ENCODE peak calls at places on chromosome 1, in nine cellular contexts. One of them, this sample, is unnamed.
A peak's percentile ranks its signal among the peaks of the same experiment; 100 is the strongest.

GRCh38 chr1:244302889-244303609 is 148.7 kb downstream of the ADSS2 start:
- DNase-seq in AG10803: peak; percentile 28
- DNase-seq in iris pigment epithelial cell: no peak
- DNase-seq in GF-D8: no peak
- DNase-seq in activated T-cell treated with anti-CD3 and anti-CD28 coated beads, Interleukin-2, amount 50 U/mL, for 72 hours: no peak
- DNase-seq in stimulated activated naive CD8-positive, alpha-beta T cell treated with anti-CD3 and anti-CD28 coated beads, Interleukin-15, amount 100 ng/mL, for 72 hours: no peak
- DNase-seq in coronary artery: no peak
- DNase-seq in activated CD4-positive, alpha-beta T cell treated with anti-CD3 and anti-CD28 coated beads, Interleukin-2, amount 50 U/mL, for 48 hours: no peak
- DNase-seq in kidney: peak; percentile 87
- DNase-seq in this sample: no peak

GRCh38 chr1:53754484-53755312 is 15.7 kb upstream of the GLIS1 start:
- DNase-seq in GF-D8: no peak
- DNase-seq in AG10803: peak; percentile 71
- DNase-seq in activated T-cell treated with anti-CD3 and anti-CD28 coated beads, Interleukin-2, amount 50 U/mL, for 72 hours: peak; percentile 18
- DNase-seq in coronary artery: no peak
- DNase-seq in kidney: no peak
- DNase-seq in iris pigment epithelial cell: peak; percentile 71
- DNase-seq in activated CD4-positive, alpha-beta T cell treated with anti-CD3 and anti-CD28 coated beads, Interleukin-2, amount 50 U/mL, for 48 hours: peak; percentile 19
- DNase-seq in stimulated activated naive CD8-positive, alpha-beta T cell treated with anti-CD3 and anti-CD28 coated beads, Interleukin-15, amount 100 ng/mL, for 72 hours: no peak
- DNase-seq in this sample: peak; percentile 17

GRCh38 chr1:34070201-34070836 is 94.7 kb downstream of the CSMD2 start:
- DNase-seq in coronary artery: no peak
- DNase-seq in AG10803: no peak
- DNase-seq in stimulated activated naive CD8-positive, alpha-beta T cell treated with anti-CD3 and anti-CD28 coated beads, Interleukin-15, amount 100 ng/mL, for 72 hours: no peak
- DNase-seq in activated CD4-positive, alpha-beta T cell treated with anti-CD3 and anti-CD28 coated beads, Interleukin-2, amount 50 U/mL, for 48 hours: no peak
- DNase-seq in kidney: no peak
- DNase-seq in GF-D8: no peak
- DNase-seq in activated T-cell treated with anti-CD3 and anti-CD28 coated beads, Interleukin-2, amount 50 U/mL, for 72 hours: no peak
- DNase-seq in iris pigment epithelial cell: no peak
- DNase-seq in this sample: no peak

GRCh38 chr1:87513971-87514660 is 185.4 kb downstream of the LMO4 start:
- DNase-seq in GF-D8: no peak
- DNase-seq in iris pigment epithelial cell: peak; percentile 43
- DNase-seq in AG10803: no peak
- DNase-seq in activated T-cell treated with anti-CD3 and anti-CD28 coated beads, Interleukin-2, amount 50 U/mL, for 72 hours: no peak
- DNase-seq in activated CD4-positive, alpha-beta T cell treated with anti-CD3 and anti-CD28 coated beads, Interleukin-2, amount 50 U/mL, for 48 hours: no peak
- DNase-seq in kidney: no peak
- DNase-seq in stimulated activated naive CD8-positive, alpha-beta T cell treated with anti-CD3 and anti-CD28 coated beads, Interleukin-15, amount 100 ng/mL, for 72 hours: no peak
- DNase-seq in coronary artery: no peak
- DNase-seq in this sample: no peak

GRCh38 chr1:172154571-172154970 is 265.9 kb upstream of the C1orf105 start:
- DNase-seq in GF-D8: no peak
- DNase-seq in AG10803: peak; percentile 81
- DNase-seq in stimulated activated naive CD8-positive, alpha-beta T cell treated with anti-CD3 and anti-CD28 coated beads, Interleukin-15, amount 100 ng/mL, for 72 hours: no peak
- DNase-seq in kidney: no peak
- DNase-seq in iris pigment epithelial cell: peak; percentile 90
- DNase-seq in activated CD4-positive, alpha-beta T cell treated with anti-CD3 and anti-CD28 coated beads, Interleukin-2, amount 50 U/mL, for 48 hours: no peak
- DNase-seq in activated T-cell treated with anti-CD3 and anti-CD28 coated beads, Interleukin-2, amount 50 U/mL, for 72 hours: no peak
- DNase-seq in coronary artery: no peak
- DNase-seq in this sample: no peak

GRCh38 chr1:186985889-186986491 is 157.2 kb downstream of the PLA2G4A start:
- DNase-seq in GF-D8: no peak
- DNase-seq in kidney: no peak
- DNase-seq in iris pigment epithelial cell: peak; percentile 70
- DNase-seq in activated T-cell treated with anti-CD3 and anti-CD28 coated beads, Interleukin-2, amount 50 U/mL, for 72 hours: peak; percentile 28
- DNase-seq in AG10803: peak; percentile 56
- DNase-seq in stimulated activated naive CD8-positive, alpha-beta T cell treated with anti-CD3 and anti-CD28 coated beads, Interleukin-15, amount 100 ng/mL, for 72 hours: no peak
- DNase-seq in activated CD4-positive, alpha-beta T cell treated with anti-CD3 and anti-CD28 coated beads, Interleukin-2, amount 50 U/mL, for 48 hours: no peak
- DNase-seq in coronary artery: no peak
- DNase-seq in this sample: peak; percentile 39

GRCh38 chr1:71232166-71232763 is 151.4 kb upstream of the ZRANB2 start:
- DNase-seq in iris pigment epithelial cell: no peak
- DNase-seq in stimulated activated naive CD8-positive, alpha-beta T cell treated with anti-CD3 and anti-CD28 coated beads, Interleukin-15, amount 100 ng/mL, for 72 hours: no peak
- DNase-seq in activated T-cell treated with anti-CD3 and anti-CD28 coated beads, Interleukin-2, amount 50 U/mL, for 72 hours: no peak
- DNase-seq in AG10803: peak; percentile 0
- DNase-seq in activated CD4-positive, alpha-beta T cell treated with anti-CD3 and anti-CD28 coated beads, Interleukin-2, amount 50 U/mL, for 48 hours: no peak
- DNase-seq in kidney: peak; percentile 66
- DNase-seq in coronary artery: no peak
- DNase-seq in GF-D8: no peak
- DNase-seq in this sample: no peak

GRCh38 chr1:54952950-54953718 is 27.3 kb upstream of the TMEM61 start:
- DNase-seq in kidney: no peak
- DNase-seq in stimulated activated naive CD8-positive, alpha-beta T cell treated with anti-CD3 and anti-CD28 coated beads, Interleukin-15, amount 100 ng/mL, for 72 hours: no peak
- DNase-seq in activated CD4-positive, alpha-beta T cell treated with anti-CD3 and anti-CD28 coated beads, Interleukin-2, amount 50 U/mL, for 48 hours: no peak
- DNase-seq in activated T-cell treated with anti-CD3 and anti-CD28 coated beads, Interleukin-2, amount 50 U/mL, for 72 hours: no peak
- DNase-seq in iris pigment epithelial cell: peak; percentile 71
- DNase-seq in AG10803: no peak
- DNase-seq in coronary artery: no peak
- DNase-seq in GF-D8: no peak
- DNase-seq in this sample: no peak

GRCh38 chr1:11286735-11287410 is 13.9 kb downstream of the UBIAD1 start:
- DNase-seq in coronary artery: no peak
- DNase-seq in kidney: no peak
- DNase-seq in iris pigment epithelial cell: peak; percentile 56
- DNase-seq in GF-D8: no peak
- DNase-seq in activated T-cell treated with anti-CD3 and anti-CD28 coated beads, Interleukin-2, amount 50 U/mL, for 72 hours: no peak
- DNase-seq in activated CD4-positive, alpha-beta T cell treated with anti-CD3 and anti-CD28 coated beads, Interleukin-2, amount 50 U/mL, for 48 hours: no peak
- DNase-seq in AG10803: peak; percentile 22
- DNase-seq in stimulated activated naive CD8-positive, alpha-beta T cell treated with anti-CD3 and anti-CD28 coated beads, Interleukin-15, amount 100 ng/mL, for 72 hours: no peak
- DNase-seq in this sample: no peak

This sample was measured in HL-60.